ENCODE peak calls at places on chromosomes 2 and 18, in eight cellular contexts. O, C, F, R, H, T, B and P are unnamed samples.

GRCh38 chr2:206250041-206250897 is 24.2 kb upstream of the ZDBF2 start:
- DNase-seq in T (no peak), O (peak; percentile 33), C (no peak), F (no peak), H (no peak), B (no peak), R (peak; percentile 4), P (peak; percentile 13)

GRCh38 chr2:49004046-49004626 is 150.2 kb downstream of the FSHR start:
- DNase-seq in T (no peak), C (no peak), F (no peak), B (no peak), H (no peak), O (no peak), R (no peak), P (peak; percentile 1)

GRCh38 chr2:61807036-61807757 is 46.7 kb downstream of the FAM161A start:
- DNase-seq in O (no peak), B (no peak), H (no peak), C (no peak), T (no peak), F (no peak), R (no peak), P (no peak)

GRCh38 chr18:37385846-37386435 is 179.7 kb downstream of the CELF4 start:
- DNase-seq in B (no peak), T (no peak), C (no peak), R (peak; percentile 37), O (peak; percentile 44), F (no peak), H (no peak), P (peak; percentile 45)

GRCh38 chr2:149431337-149431736 is 101.0 kb downstream of the LYPD6 start:
- DNase-seq in F (no peak), R (peak; percentile 47), O (peak; percentile 13), H (no peak), C (no peak), B (no peak), T (no peak), P (no peak)

GRCh38 chr2:158112971-158113370 is 11.3 kb downstream of the UPP2 start:
- DNase-seq in H (no peak), O (no peak), C (no peak), T (no peak), F (no peak), B (no peak), R (no peak), P (no peak)

GRCh38 chr2:70454936-70455544 is 98.6 kb downstream of the TGFA start:
- DNase-seq in R (no peak), T (no peak), C (no peak), H (no peak), B (no peak), O (no peak), F (no peak), P (no peak)

GRCh38 chr2:213247566-213247965 is 36.7 kb upstream of the SPAG16 start:
- DNase-seq in T (no peak), B (no peak), O (no peak), F (no peak), H (no peak), R (no peak), C (no peak), P (no peak)

GRCh38 chr2:153403937-153404336 is 74.6 kb downstream of the RPRM start:
- DNase-seq in T (no peak), C (no peak), R (no peak), F (no peak), H (no peak), O (no peak), B (no peak), P (no peak)

GRCh38 chr2:237488295-237488694 is 1.2 kb downstream of the MLPH start:
- DNase-seq in R (no peak), O (no peak), B (no peak), T (peak; percentile 78), C (peak; percentile 47), F (no peak), H (no peak), P (no peak)

GRCh38 chr2:237571551-237571950 is 5.2 kb downstream of the PRLH start:
- DNase-seq in B (no peak), H (no peak), R (no peak), O (no peak), F (no peak), C (no peak), T (peak; percentile 54), P (no peak)

GRCh38 chr2:133054297-133054696 is 384.3 kb upstream of the LYPD1 start:
- DNase-seq in T (no peak), H (no peak), C (no peak), O (no peak), F (no peak), B (no peak), R (peak; percentile 76), P (no peak)

GRCh38 chr2:66000888-66001287 is 434.0 kb upstream of the MEIS1 start:
- DNase-seq in C (no peak), R (no peak), H (no peak), O (no peak), T (no peak), F (no peak), B (no peak), P (no peak)

GRCh38 chr18:3061581-3062416 is 48.9 kb upstream of the LPIN2 start:
- DNase-seq in T (no peak), O (no peak), C (peak; percentile 18), R (peak; percentile 25), B (no peak), H (no peak), F (no peak), P (no peak)

GRCh38 chr2:10174173-10174572 is 51.6 kb downstream of the RRM2 start:
- DNase-seq in H (no peak), O (no peak), T (no peak), C (no peak), R (no peak), F (no peak), B (no peak), P (no peak)

GRCh38 chr2:238461916-238462315 is 35.2 kb downstream of the ASB1 start:
- DNase-seq in B (peak; percentile 39), T (no peak), O (no peak), R (no peak), C (no peak), H (no peak), F (no peak), P (no peak)

GRCh38 chr2:8923173-8923572 is 80.3 kb downstream of the MBOAT2 start:
- DNase-seq in B (no peak), F (no peak), R (no peak), C (no peak), O (no peak), H (no peak), T (no peak), P (no peak)

GRCh38 chr2:120740375-120740764 is 4.7 kb downstream of the GLI2 start:
- DNase-seq in O (no peak), B (no peak), T (no peak), R (no peak), F (no peak), C (no peak), H (no peak), P (no peak)

GRCh38 chr2:29591600-29591999 is 329.8 kb downstream of the ALK start:
- DNase-seq in H (no peak), R (no peak), F (no peak), C (no peak), B (no peak), T (no peak), O (no peak), P (no peak)

GRCh38 chr2:69095246-69095645 is 82.3 kb downstream of the ANTXR1 start:
- DNase-seq in C (no peak), T (no peak), B (no peak), F (no peak), R (peak; percentile 94), H (no peak), O (no peak), P (no peak)

GRCh38 chr2:174544802-174545201 is 52.8 kb downstream of the WIPF1 start:
- DNase-seq in H (no peak), F (no peak), R (no peak), O (no peak), C (no peak), T (no peak), B (no peak), P (no peak)

GRCh38 chr2:48734576-48735303 is 20.8 kb downstream of the LHCGR start:
- DNase-seq in R (no peak), B (no peak), F (no peak), T (no peak), C (no peak), O (no peak), H (no peak), P (no peak)

DNA sequence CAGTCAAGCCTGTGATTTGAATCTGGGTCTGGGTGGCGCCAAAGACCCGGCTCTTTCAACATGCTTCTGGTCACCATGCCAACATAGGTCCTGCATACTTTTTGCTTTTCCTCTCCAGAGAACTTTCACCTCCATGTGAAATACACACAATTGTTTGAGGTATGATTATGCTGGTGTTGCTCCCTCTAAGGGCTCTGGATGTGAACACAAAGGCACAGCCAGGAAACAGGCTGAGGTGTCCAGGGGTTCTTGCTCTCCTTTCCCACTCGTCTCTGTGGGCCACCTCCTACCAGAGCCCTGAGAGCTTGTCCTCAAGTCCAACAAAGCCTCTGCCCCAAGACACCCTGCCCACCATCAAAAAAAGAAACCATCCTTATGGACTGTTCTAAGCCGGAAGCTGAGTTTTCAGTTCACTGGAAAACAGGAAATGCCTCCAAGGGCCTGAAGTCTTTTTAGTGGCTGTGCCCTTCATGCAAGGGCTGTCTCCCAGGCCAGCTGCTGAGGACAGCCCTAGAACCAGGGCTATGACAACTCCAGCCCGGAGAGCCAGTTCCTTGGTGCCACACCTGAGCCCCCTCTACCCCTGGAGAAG is 100.2 kb upstream of the EPAS1 start:
- DNase-seq in R (no peak), F (no peak), O (peak; percentile 82), T (no peak), B (no peak), H (no peak), C (peak; percentile 28), P (no peak)
- H3K4me1 ChIP-seq in R (peaks cover 2% of the 10 kb centered on the region), F (peaks cover 16% of the 10 kb centered on the region), O (peaks cover 34% of the 10 kb centered on the region), T (peaks cover 17% of the 10 kb centered on the region), B (peaks cover 5% of the 10 kb centered on the region), H (no peaks in the 10 kb centered on the region), C (no peaks in the 10 kb centered on the region), P (no peaks in the 10 kb centered on the region)

GRCh38 chr2:171956135-171956830 is 34.0 kb downstream of the HAT1 start:
- DNase-seq in C (no peak), T (no peak), B (no peak), H (no peak), O (no peak), R (no peak), F (no peak), P (no peak)
- H3K27ac ChIP-seq in C (no peak overlapping the region), T (peak overlapping the region; percentile 58), B (no peak overlapping the region), H (no peak overlapping the region), O (no peak overlapping the region), R (no peak overlapping the region), F (no peak overlapping the region), P (no peak overlapping the region)

DNA sequence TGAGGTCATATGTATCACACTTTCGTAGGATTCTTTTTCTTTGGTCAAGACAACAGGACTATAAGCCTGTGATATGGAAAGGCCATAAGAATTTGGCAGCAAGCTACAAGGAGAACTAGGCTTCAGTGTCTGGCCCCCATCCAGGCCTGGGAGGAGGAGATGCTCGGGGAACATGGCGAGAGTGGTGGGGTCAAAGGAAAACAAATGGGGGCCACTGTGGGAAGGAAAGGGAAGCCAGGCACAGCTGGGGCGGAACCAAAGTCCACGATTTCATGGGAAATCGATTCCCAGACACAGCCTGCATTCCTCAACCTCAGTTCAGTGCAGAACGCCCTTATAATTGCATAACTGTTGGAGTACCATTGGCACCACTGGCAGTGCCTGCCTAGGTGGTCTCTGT is 58.2 kb downstream of the MBP start:
- DNase-seq in H (no peak), T (no peak), B (peak; percentile 44), R (no peak), O (no peak), F (no peak), C (no peak), P (no peak)
- H3K4me1 ChIP-seq in H (no peaks in the 10 kb centered on the region), T (peaks cover 58% of the 10 kb centered on the region), B (no peaks in the 10 kb centered on the region), R (peaks cover 32% of the 10 kb centered on the region), O (peaks cover 24% of the 10 kb centered on the region), F (no peaks in the 10 kb centered on the region), C (peaks cover 10% of the 10 kb centered on the region), P (no peaks in the 10 kb centered on the region)

GRCh38 chr2:134137182-134137595 is 116.7 kb upstream of the MGAT5 start:
- DNase-seq in C (no peak), T (peak; percentile 73), O (peak; percentile 84), B (peak; percentile 76), H (peak; percentile 43), F (no peak), R (peak; percentile 55), P (no peak)
- H3K27ac ChIP-seq in C (no peak overlapping the region), T (peak overlapping the region; percentile 39), O (peak overlapping the region; percentile 85), B (peak overlapping the region; percentile 70), H (peak overlapping the region; percentile 24), F (peak overlapping the region; percentile 76), R (no peak overlapping the region), P (no peak overlapping the region)